ENCODE peak calls at places on chromosome 1, in six cellular contexts. V is heart left ventricle; C is neuronal stem cell; W is CD4-positive, CD25-positive, alpha-beta regulatory T cell; F is CD4-positive, alpha-beta memory T cell; K is CD8-positive, alpha-beta memory T cell. U is an unnamed sample.
A peak's percentile ranks its signal among the peaks of the same experiment; 100 is the strongest.

GRCh38 chr1:89603651-89604413 is 29.1 kb upstream of the LRRC8C start:
- DNase-seq in V (no peak), C (no peak), W (no peak), F (no peak), K (no peak), U (no peak)

GRCh38 chr1:75539230-75540116 is 71.4 kb downstream of the SLC44A5 start:
- DNase-seq in V (no peak), C (no peak), W (no peak), F (no peak), K (no peak), U (no peak)

GRCh38 chr1:161884475-161884874 is 118.4 kb downstream of the ATF6 start:
- DNase-seq in V (no peak), C (no peak), W (no peak), F (no peak), K (no peak), U (no peak)

GRCh38 chr1:157092831-157093230 is 6.8 kb downstream of the ETV3L start:
- DNase-seq in V (peak; percentile 79), C (no peak), W (no peak), F (no peak), K (no peak), U (no peak)

GRCh38 chr1:2415801-2416208 is 3.4 kb upstream of the PEX10 start:
- DNase-seq in V (no peak), C (no peak), W (peak; percentile 85), F (peak; percentile 39), K (peak; percentile 39), U (no peak)

GRCh38 chr1:229062135-229062534 is 208.8 kb upstream of the RAB4A start:
- DNase-seq in V (no peak), C (no peak), W (no peak), F (no peak), K (no peak), U (no peak)

GRCh38 chr1:212915245-212916091 is 34.9 kb upstream of the VASH2 start:
- DNase-seq in V (peak; percentile 40), C (no peak), W (no peak), F (no peak), K (no peak), U (peak; percentile 31)

GRCh38 chr1:151807131-151807530 is 1.9 kb upstream of the LINGO4 start:
- DNase-seq in V (no peak), C (no peak), W (no peak), F (no peak), K (no peak), U (no peak)

GRCh38 chr1:172286629-172287076 is 133.8 kb upstream of the C1orf105 start:
- DNase-seq in V (peak; percentile 41), C (no peak), W (no peak), F (no peak), K (no peak), U (peak; percentile 84)

GRCh38 chr1:221141606-221142285 is 262.5 kb downstream of the HLX start:
- DNase-seq in V (no peak), C (peak; percentile 20), W (no peak), F (no peak), K (no peak), U (no peak)

GRCh38 chr1:156368889-156369684 is at the start of gene RHBG:
- DNase-seq in V (peak; percentile 37), C (no peak), W (peak; percentile 16), F (no peak), K (no peak), U (no peak)

GRCh38 chr1:70156529-70157120 is 48.8 kb downstream of the LRRC40 start:
- DNase-seq in V (no peak), C (no peak), W (no peak), F (no peak), K (no peak), U (peak; percentile 58)

GRCh38 chr1:43304771-43305300 is 4.1 kb downstream of the TIE1 start:
- DNase-seq in V (peak; percentile 27), C (no peak), W (no peak), F (no peak), K (no peak), U (no peak)

GRCh38 chr1:39354572-39354971 is 136.9 kb upstream of the BMP8A start:
- DNase-seq in V (no peak), C (no peak), W (no peak), F (no peak), K (no peak), U (no peak)

GRCh38 chr1:99737016-99737415 is 29.4 kb downstream of the FRRS1 start:
- DNase-seq in V (no peak), C (peak; percentile 21), W (peak; percentile 11), F (no peak), K (no peak), U (peak; percentile 73)

GRCh38 chr1:935751-936231 is 12.1 kb downstream of the SAMD11 start:
- DNase-seq in V (no peak), C (no peak), W (no peak), F (no peak), K (no peak), U (no peak)

GRCh38 chr1:22291926-22292788 is 149.3 kb upstream of the WNT4 start:
- DNase-seq in V (no peak), C (no peak), W (no peak), F (no peak), K (no peak), U (no peak)

GRCh38 chr1:21174638-21175323 is 1.9 kb downstream of the EIF4G3 start:
- DNase-seq in V (no peak), C (no peak), W (no peak), F (no peak), K (peak; percentile 4), U (peak; percentile 52)

GRCh38 chr1:226604846-226605572 is 56.4 kb downstream of the STUM start:
- DNase-seq in V (no peak), C (no peak), W (no peak), F (no peak), K (no peak), U (no peak)

GRCh38 chr1:83887483-83887882 is 111.4 kb downstream of the TTLL7 start:
- DNase-seq in V (no peak), C (no peak), W (no peak), F (no peak), K (no peak), U (no peak)

GRCh38 chr1:83882906-83883305 is 116.0 kb downstream of the TTLL7 start:
- DNase-seq in V (no peak), C (no peak), W (no peak), F (no peak), K (no peak), U (peak; percentile 83)

GRCh38 chr1:83889707-83890106 is 109.2 kb downstream of the TTLL7 start:
- DNase-seq in V (no peak), C (no peak), W (no peak), F (no peak), K (no peak), U (peak; percentile 28)

DNA sequence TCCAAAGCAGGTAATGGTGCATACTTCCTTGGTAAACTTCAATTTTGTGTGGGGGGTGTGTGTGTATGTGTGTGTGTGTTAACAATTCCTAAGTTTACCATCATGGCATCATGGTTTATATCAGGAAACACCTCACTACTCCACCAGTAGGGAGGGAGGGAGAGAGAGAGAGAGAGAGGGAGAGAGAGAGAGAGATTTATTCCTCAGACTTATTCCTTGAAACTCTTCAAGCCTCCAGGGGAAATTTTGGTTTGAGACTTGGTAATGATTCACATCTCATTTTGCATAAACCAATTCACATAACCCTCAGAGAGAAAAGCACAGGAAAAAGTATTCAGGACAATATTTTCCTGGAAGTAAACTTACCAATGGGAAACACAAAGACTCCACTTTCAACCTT is 115.0 kb downstream of the TTLL7 start:
- DNase-seq in V (no peak), C (no peak), W (no peak), F (no peak), K (no peak), U (no peak)
- H3K27ac ChIP-seq in V (no peak overlapping the region), C (no peak overlapping the region), W (no peak overlapping the region), F (no peak overlapping the region), K (no peak overlapping the region), U (no peak overlapping the region)

DNA sequence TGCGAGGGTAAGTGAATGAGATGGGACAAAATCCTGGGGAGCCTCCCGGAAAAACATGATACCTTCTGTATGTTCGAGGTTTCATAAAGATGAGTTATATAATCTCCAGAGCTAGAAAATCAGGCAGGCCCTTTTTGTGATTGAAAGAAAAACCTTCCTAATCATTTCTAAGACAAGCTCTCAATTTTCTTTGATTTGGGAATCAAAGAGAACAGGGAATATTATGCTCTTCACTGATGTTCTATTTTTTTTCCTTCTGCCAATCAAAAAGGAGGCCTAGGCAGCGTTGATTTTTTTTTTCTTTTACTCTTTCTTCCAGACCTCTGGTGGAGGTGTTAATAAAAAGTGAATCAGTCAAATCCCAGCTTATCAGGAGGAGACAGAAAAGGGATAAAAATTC is 34.5 kb downstream of the DIRAS3 start:
- DNase-seq in V (no peak), C (no peak), W (no peak), F (no peak), K (no peak), U (no peak)
- H3K27ac ChIP-seq in V (no peak overlapping the region), C (no peak overlapping the region), W (no peak overlapping the region), F (no peak overlapping the region), K (no peak overlapping the region), U (no peak overlapping the region)

DNA sequence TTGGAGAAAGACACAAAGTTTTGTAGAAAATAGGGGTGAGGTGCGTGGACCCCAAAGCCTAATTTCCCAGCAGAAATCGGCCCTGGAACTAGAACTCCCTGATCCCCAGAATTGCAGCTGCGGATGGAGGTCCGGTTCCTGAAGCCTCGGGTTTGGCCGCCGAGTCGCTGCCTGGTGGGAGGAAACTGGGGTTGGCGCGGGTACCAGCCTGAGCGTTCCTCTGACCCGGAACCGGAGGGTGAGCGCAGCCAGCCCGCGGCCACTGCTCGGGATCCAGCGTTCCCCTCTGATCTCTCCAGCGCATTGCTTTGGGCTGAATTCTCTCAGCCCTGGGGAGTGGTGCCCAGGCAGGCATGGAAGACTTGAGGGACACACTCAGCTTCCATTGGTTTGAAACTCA is 1.6 kb downstream of the ST6GALNAC5 start:
- DNase-seq in V (no peak), C (peak; percentile 15), W (no peak), F (no peak), K (no peak), U (no peak)
- H3K27ac ChIP-seq in V (no peak overlapping the region), C (no peak overlapping the region), W (no peak overlapping the region), F (no peak overlapping the region), K (no peak overlapping the region), U (no peak overlapping the region)

GRCh38 chr1:173714759-173715537 is at the start of gene KLHL20:
- DNase-seq in V (peak; percentile 81), C (peak; percentile 80), W (peak; percentile 95), F (peak; percentile 90), K (peak; percentile 89), U (peak; percentile 90)
- H3K27ac ChIP-seq in V (peak within 1 kb of the TSS; percentile 86), C (peak within 1 kb of the TSS; percentile 81), W (peak within 1 kb of the TSS; percentile 87), F (peak within 1 kb of the TSS; percentile 78), K (peak within 1 kb of the TSS; percentile 87), U (peak within 1 kb of the TSS; percentile 11)

DNA sequence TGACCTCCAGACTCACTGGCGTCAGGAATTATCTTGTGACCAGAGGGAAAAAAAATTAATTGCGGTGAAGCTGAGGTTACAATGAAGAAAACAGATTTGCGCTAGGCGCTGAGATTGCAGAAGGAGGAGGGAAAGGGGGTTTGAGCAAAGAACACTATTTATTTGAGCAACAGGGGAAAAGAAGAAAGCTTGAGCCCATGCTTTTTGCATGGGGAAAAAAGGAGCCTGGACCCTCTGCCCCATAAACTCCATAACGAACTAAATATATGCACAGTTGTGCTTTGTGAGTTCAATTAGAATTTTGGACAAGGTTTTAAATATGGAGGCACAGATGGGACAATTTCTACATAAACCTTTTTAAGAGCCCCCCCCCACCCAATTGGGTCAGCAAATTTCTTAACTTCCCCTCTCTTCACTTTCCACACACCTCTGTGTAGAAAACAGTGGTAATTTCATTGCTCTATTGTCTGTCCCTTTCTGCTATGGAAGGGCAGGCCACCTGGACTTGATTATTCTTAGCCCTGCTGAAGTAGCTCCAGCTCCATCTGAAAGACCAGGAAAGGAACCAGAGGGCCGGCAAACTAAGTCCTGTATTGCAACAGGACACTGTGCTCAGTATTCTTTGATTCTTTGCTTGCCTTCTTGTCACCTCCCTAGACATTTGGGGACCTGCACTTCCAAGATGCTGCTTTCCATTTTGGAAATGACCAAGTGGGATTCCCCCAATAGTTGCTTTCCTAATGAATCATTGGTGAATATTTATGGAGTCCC is 869 bp upstream of the ID3 start:
- DNase-seq in V (no peak), C (no peak), W (no peak), F (no peak), K (peak; percentile 24), U (no peak)
- H3K27ac ChIP-seq in V (peak overlapping the region; percentile 97), C (peak overlapping the region; percentile 79), W (peak overlapping the region; percentile 88), F (peak overlapping the region; percentile 66), K (peak overlapping the region; percentile 53), U (peak overlapping the region; percentile 100)

U was measured in brain microvascular endothelial cell.